ENCODE peak calls at places on chromosomes 12 and 14, in nine cellular contexts. Z is AG04450, Q is GM20000, I is body of pancreas, A is ascending aorta, R is dorsolateral prefrontal cortex, V is tibial artery, U is mucosa of descending colon, L is fibroblast of villous mesenchyme. B is an unnamed sample.

GRCh38 chr12:12081836-12082497 is 11.2 kb downstream of the BCL2L14 start:
- DNase-seq in Q (peak), U (peak), V (no peak), Z (no peak), L (peak), R (no peak), A (no peak), I (no peak), B (no peak)

GRCh38 chr14:68574906-68575305 is 218.0 kb downstream of the ZFP36L1 start:
- DNase-seq in I (no peak), R (no peak), Q (no peak), U (no peak), V (peak), L (peak), Z (no peak), A (no peak), B (no peak)

GRCh38 chr14:73724696-73725095 is 10.5 kb upstream of the PNMA1 start:
- DNase-seq in L (no peak), Z (no peak), I (no peak), V (peak), R (peak), U (no peak), Q (no peak), A (no peak), B (no peak)

GRCh38 chr14:94571950-94572349 is 9.3 kb upstream of the SERPINA5 start:
- DNase-seq in Z (no peak), A (no peak), L (no peak), R (no peak), U (no peak), Q (no peak), I (peak), V (peak), B (no peak)

GRCh38 chr12:16197600-16197999 is 79.9 kb downstream of the SLC15A5 start:
- DNase-seq in U (no peak), I (no peak), Q (no peak), V (no peak), R (no peak), A (no peak), Z (no peak), L (no peak), B (no peak)

GRCh38 chr12:47221256-47222023 is 141.7 kb upstream of the AMIGO2 start:
- DNase-seq in A (no peak), L (peak), Q (no peak), V (no peak), U (no peak), I (no peak), Z (no peak), R (no peak), B (no peak)

GRCh38 chr14:94560782-94561655 is at the start of gene SERPINA4:
- DNase-seq in U (no peak), V (peak), R (no peak), L (no peak), I (peak), A (no peak), Q (no peak), Z (no peak), B (no peak)

GRCh38 chr14:77035267-77035666 is 6.8 kb upstream of the IRF2BPL start:
- DNase-seq in I (no peak), A (no peak), Q (no peak), L (no peak), U (no peak), Z (no peak), R (no peak), V (no peak), B (no peak)

GRCh38 chr12:62736596-62736995 is 198.4 kb downstream of the PPM1H start:
- DNase-seq in L (no peak), V (no peak), I (no peak), Q (no peak), A (no peak), R (no peak), U (no peak), Z (no peak), B (no peak)

GRCh38 chr14:50396636-50397460 is at the start of gene CDKL1:
- DNase-seq in Z (peak), A (peak), Q (peak), L (peak), U (peak), V (peak), R (peak), I (peak), B (peak)

GRCh38 chr14:73686901-73687300 is 27.3 kb downstream of the PNMA1 start:
- DNase-seq in I (no peak), U (no peak), L (peak), Z (no peak), V (no peak), Q (no peak), R (no peak), A (no peak), B (no peak)

GRCh38 chr12:13090054-13090453 is 13.4 kb downstream of the GSG1 start:
- DNase-seq in I (no peak), A (no peak), V (no peak), Z (no peak), L (no peak), U (no peak), R (no peak), Q (peak), B (no peak)

GRCh38 chr12:110279976-110280783 is 867 bp upstream of the ATP2A2 start:
- DNase-seq in L (no peak), U (no peak), R (peak), I (peak), Q (peak), A (peak), Z (no peak), V (peak), B (no peak)

GRCh38 chr12:86376052-86376451 is 119.9 kb upstream of the MGAT4C start:
- DNase-seq in R (no peak), V (no peak), Q (no peak), Z (no peak), A (no peak), U (no peak), I (no peak), L (no peak), B (no peak)

GRCh38 chr12:24562761-24563392 is 386.0 kb downstream of the BCAT1 start:
- DNase-seq in Q (peak), A (peak), R (peak), I (peak), V (peak), Z (no peak), U (no peak), L (peak), B (no peak)

GRCh38 chr14:92971601-92972180 is 48.7 kb downstream of the CHGA start:
- DNase-seq in U (no peak), L (no peak), Z (no peak), V (no peak), I (no peak), Q (no peak), A (no peak), R (no peak), B (no peak)

GRCh38 chr14:60106341-60106740 is 14.6 kb downstream of the PCNX4 start:
- DNase-seq in I (no peak), V (no peak), Q (no peak), Z (no peak), U (no peak), L (peak), R (peak), A (no peak), B (no peak)

GRCh38 chr12:22407397-22407796 is 72.9 kb upstream of the ST8SIA1 start:
- DNase-seq in R (no peak), I (no peak), Q (no peak), V (no peak), U (no peak), L (no peak), Z (no peak), A (no peak), B (no peak)

GRCh38 chr12:1532796-1533195 is 61.6 kb downstream of the FBXL14 start:
- DNase-seq in L (no peak), V (no peak), R (no peak), Z (no peak), U (no peak), A (no peak), I (no peak), Q (no peak), B (peak)

GRCh38 chr12:63419119-63419518 is 249.2 kb downstream of the DPY19L2 start:
- DNase-seq in Z (no peak), A (no peak), U (no peak), L (no peak), Q (no peak), I (no peak), R (no peak), V (no peak), B (no peak)

GRCh38 chr12:6559500-6559899 is 3.7 kb upstream of the IFFO1 start:
- DNase-seq in Q (no peak), R (no peak), Z (no peak), I (no peak), L (no peak), U (no peak), V (no peak), A (no peak), B (no peak)

GRCh38 chr14:96267336-96267735 is 11.3 kb downstream of the BDKRB1 start:
- DNase-seq in L (peak), Q (no peak), U (no peak), I (peak), A (no peak), V (no peak), R (no peak), Z (peak), B (no peak)

GRCh38 chr14:66082009-66082408 is 404.2 kb upstream of the CCDC196 start:
- DNase-seq in L (no peak), R (no peak), U (no peak), V (no peak), I (no peak), Z (no peak), Q (no peak), A (no peak), B (no peak)

GRCh38 chr12:3315201-3315661 is 175.8 kb upstream of the PRMT8 start:
- DNase-seq in Q (no peak), L (peak), A (no peak), Z (peak), U (peak), I (peak), R (no peak), V (no peak), B (no peak)

GRCh38 chr12:68042212-68042699 is 53.0 kb downstream of the IFNG-AS1 start:
- DNase-seq in L (no peak), Q (peak), U (no peak), V (no peak), R (no peak), A (no peak), Z (no peak), I (no peak), B (no peak)

GRCh38 chr14:37091651-37092050 is 80.8 kb downstream of the SLC25A21 start:
- DNase-seq in I (no peak), A (no peak), R (no peak), Q (no peak), U (no peak), L (no peak), Z (no peak), V (no peak), B (no peak)

GRCh38 chr14:26526132-26526531 is 71.7 kb downstream of the NOVA1 start:
- DNase-seq in I (no peak), L (no peak), A (no peak), Z (no peak), R (no peak), Q (no peak), U (no peak), V (no peak), B (no peak)

GRCh38 chr12:78403681-78404080 is 460.9 kb upstream of the SYT1 start:
- DNase-seq in R (no peak), Z (no peak), L (peak), I (no peak), A (no peak), V (no peak), Q (no peak), U (no peak), B (no peak)

GRCh38 chr12:24266982-24267381 is 317.5 kb upstream of the SOX5 start:
- DNase-seq in Z (no peak), A (no peak), V (no peak), U (no peak), L (no peak), Q (no peak), R (no peak), I (no peak), B (no peak)

GRCh38 chr14:93017341-93017797 is 94.4 kb downstream of the CHGA start:
- DNase-seq in U (no peak), L (no peak), R (no peak), Z (no peak), A (no peak), Q (no peak), V (no peak), I (peak), B (no peak)

GRCh38 chr12:46371718-46372130 is 849 bp downstream of the SLC38A2 start:
- DNase-seq in I (peak), Z (no peak), L (peak), A (peak), R (peak), V (peak), U (peak), Q (peak), B (peak)

GRCh38 chr14:87995500-87996275 is 2.7 kb upstream of the GALC start:
- DNase-seq in Q (no peak), L (peak), R (no peak), U (no peak), V (no peak), A (no peak), Z (no peak), I (no peak), B (no peak)

GRCh38 chr14:64682173-64682710 is 22.0 kb upstream of the PLEKHG3 start:
- DNase-seq in Z (no peak), Q (no peak), R (peak), I (peak), A (peak), U (peak), V (peak), L (peak), B (peak)

GRCh38 chr12:127677537-127678131 is 589.3 kb upstream of the TMEM132C start:
- DNase-seq in V (peak), Z (peak), A (peak), I (peak), U (peak), L (peak), R (peak), Q (peak), B (no peak)

GRCh38 chr14:58026967-58027366 is 125.0 kb downstream of the ARMH4 start:
- DNase-seq in V (no peak), U (no peak), L (no peak), A (no peak), R (no peak), Q (no peak), Z (no peak), I (no peak), B (no peak)

GRCh38 chr12:103677341-103677740 is 90.3 kb downstream of the STAB2 start:
- DNase-seq in A (no peak), Z (no peak), R (no peak), Q (no peak), U (peak), I (peak), L (no peak), V (no peak), B (no peak)

GRCh38 chr12:89154743-89155530 is 197.4 kb downstream of the DUSP6 start:
- DNase-seq in I (no peak), Q (no peak), L (peak), R (no peak), Z (no peak), U (no peak), A (no peak), V (no peak), B (no peak)

DNA sequence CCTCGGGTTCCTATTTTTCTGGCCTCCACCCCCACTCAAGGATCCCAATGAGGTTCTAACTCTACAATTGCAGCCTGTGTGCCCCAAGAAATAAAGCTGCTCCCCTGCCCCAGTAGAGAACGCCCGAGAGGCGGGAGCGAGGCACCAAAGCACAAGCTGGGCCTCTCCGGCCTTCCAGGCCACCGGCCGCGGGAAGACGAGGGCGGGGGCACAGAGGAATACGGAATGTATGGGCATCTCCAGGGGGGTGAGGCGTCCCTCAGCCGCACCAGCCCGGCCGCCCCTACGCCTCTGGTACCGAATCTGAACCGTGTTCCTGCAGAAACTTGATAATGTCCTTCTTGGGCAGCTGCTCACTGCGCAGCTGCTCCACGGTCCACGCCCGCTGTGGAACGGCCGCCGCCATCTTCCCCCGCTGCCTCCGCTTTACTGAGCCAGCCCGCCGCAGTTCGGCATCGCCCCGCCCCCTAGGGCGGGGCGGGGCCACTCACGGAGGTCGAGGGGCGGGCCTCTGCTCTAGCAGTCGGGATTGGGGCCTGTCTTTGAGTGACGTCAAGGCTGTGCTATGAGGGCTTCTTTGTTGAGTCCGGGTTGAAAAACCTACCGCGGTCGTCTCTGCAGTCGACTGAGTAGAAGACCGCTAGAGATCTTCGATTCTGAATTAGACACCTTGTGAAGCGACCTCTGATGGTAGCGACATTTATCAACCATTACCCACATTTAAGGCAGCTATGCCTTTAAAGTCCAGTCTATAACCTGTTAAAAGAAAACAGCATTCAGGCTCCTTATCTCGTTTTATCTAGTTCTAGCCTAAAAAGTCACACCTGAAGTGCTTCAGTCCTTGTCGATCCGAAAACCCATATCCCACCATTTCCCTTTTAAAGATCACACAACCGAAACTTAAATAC is at the start of gene FKBP3:
- DNase-seq in R (peak), I (peak), Z (peak), L (peak), Q (peak), A (peak), V (peak), U (peak), B (peak)
- TF ChIP-seq CTCF in R (peak), I (no peak), Z (peak), L (peak), Q (no peak), A (no peak), V (no peak), U (no peak), B (peak)

GRCh38 chr12:121135320-121135719 is 2.6 kb downstream of the P2RX7 start:
- DNase-seq in A (no peak), V (no peak), L (no peak), Z (no peak), Q (no peak), R (no peak), U (no peak), I (no peak), B (no peak)

GRCh38 chr12:121130866-121131373 is 1.8 kb upstream of the P2RX7 start:
- DNase-seq in Q (no peak), A (no peak), U (no peak), L (no peak), I (no peak), R (no peak), Z (no peak), V (no peak), B (no peak)

GRCh38 chr12:121131941-121132341 is 735 bp upstream of the P2RX7 start:
- DNase-seq in L (no peak), Q (no peak), Z (no peak), A (no peak), U (no peak), I (no peak), V (no peak), R (no peak), B (no peak)

GRCh38 chr12:121133838-121134237 is 1.2 kb downstream of the P2RX7 start:
- DNase-seq in L (no peak), V (no peak), R (no peak), Z (no peak), I (no peak), A (no peak), Q (no peak), U (no peak), B (no peak)

DNA sequence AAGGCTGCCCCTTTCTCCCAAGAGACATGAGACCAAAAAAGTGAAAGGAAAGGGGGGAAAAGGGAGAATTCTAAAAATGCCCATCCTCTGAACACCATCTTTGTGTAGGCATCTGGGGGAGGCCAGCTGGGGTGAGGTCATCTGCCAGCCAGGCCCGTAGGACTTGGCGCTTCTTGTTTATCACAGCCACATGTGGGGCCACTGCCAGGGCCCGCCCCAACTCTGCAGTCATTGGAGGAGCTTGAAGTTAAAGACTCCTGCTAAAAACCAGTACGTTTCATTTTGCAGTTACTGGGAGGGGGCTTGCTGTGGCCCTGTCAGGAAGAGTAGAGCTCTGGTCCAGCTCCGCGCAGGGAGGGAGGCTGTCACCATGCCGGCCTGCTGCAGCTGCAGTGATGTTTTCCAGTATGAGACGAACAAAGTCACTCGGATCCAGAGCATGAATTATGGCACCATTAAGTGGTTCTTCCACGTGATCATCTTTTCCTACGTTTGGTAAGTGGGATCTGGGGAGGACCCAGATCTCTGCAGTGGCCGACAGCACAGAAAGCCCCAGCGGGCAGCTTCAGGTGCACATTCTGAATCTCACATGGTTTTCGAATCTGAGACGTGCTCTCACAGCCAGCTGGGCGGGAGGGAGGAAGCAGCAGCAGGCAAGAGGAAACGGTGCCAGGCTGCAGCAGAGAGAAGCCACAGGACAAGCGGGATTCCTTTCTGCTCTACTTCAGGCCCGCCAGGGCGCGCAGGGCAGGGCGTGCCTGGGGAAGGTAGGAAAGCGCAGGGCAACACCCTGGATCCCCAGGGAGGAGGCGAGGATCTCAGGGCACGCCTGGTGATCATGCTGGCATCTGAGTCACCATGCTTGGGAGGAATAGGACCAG is at the start of gene P2RX7:
- DNase-seq in U (peak), R (peak), L (peak), Z (no peak), A (peak), V (peak), I (peak), Q (peak), B (no peak)
- TF ChIP-seq CTCF in U (no peak), R (no peak), L (peak), Z (no peak), A (no peak), V (no peak), I (peak), Q (no peak), B (no peak)

GRCh38 chr12:10553148-10553547 is 47.5 kb downstream of the EIF2S3B start:
- DNase-seq in R (no peak), A (no peak), Z (no peak), L (no peak), U (no peak), I (no peak), Q (no peak), V (no peak), B (no peak)
- TF ChIP-seq CTCF in R (no peak), A (no peak), Z (no peak), L (no peak), U (no peak), I (no peak), Q (no peak), V (no peak), B (no peak)

DNA sequence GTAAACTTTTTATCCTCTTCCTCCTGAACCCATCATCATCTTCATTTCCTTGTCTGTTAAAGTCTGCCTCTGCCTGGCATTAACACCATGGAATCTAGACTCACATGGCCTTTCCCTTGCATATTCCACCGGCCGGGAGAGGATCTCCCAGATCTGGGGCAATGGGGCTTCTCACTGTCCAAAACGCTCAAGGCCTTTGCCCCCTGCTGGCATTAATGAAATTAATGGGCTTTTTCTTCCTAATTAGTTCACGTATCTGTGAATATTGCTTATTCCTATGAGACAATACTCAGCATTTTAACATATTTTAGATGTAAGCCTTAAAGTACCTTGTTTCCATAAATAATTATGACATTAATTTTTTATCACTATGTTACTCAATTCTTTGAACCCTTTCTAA is 42.9 kb upstream of the CAPRIN2 start:
- DNase-seq in A (no peak), U (no peak), L (peak), I (no peak), Q (no peak), Z (no peak), R (no peak), V (no peak), B (no peak)
- TF ChIP-seq CTCF in A (no peak), U (no peak), L (peak), I (no peak), Q (no peak), Z (no peak), R (no peak), V (no peak), B (no peak)